ENCODE peak calls at places on chromosome 20, in seven cellular contexts. T is IMR-90, D is GM23338, I is brain microvascular endothelial cell, Z is vagina, R is cardiac muscle cell, E is uterus. G is an unnamed sample.

GRCh38 chr20:37145014-37145413 is 34.1 kb upstream of the RPN2 start:
- DNase-seq in T (peak), D (no peak), I (no peak), Z (no peak), R (peak), E (no peak), G (no peak)

GRCh38 chr20:62274332-62275262 is 28.2 kb upstream of the ADRM1 start:
- DNase-seq in T (no peak), D (no peak), I (no peak), Z (no peak), R (peak), E (no peak), G (no peak)

GRCh38 chr20:380763-381580 is 412 bp downstream of the TRIB3 start:
- DNase-seq in T (peak), D (peak), I (peak), Z (no peak), R (peak), E (peak), G (peak)

GRCh38 chr20:31322504-31322903 is 14.1 kb upstream of the DEFB116 start:
- DNase-seq in T (no peak), D (peak), I (no peak), Z (no peak), R (no peak), E (no peak), G (no peak)

GRCh38 chr20:54456423-54456822 is 19.0 kb upstream of the DOK5 start:
- DNase-seq in T (no peak), D (no peak), I (no peak), Z (no peak), R (no peak), E (no peak), G (no peak)

GRCh38 chr20:63639093-63639860 is 12.4 kb upstream of the GMEB2 start:
- DNase-seq in T (no peak), D (no peak), I (no peak), Z (no peak), R (no peak), E (no peak), G (no peak)

GRCh38 chr20:33568378-33569289 is 78.7 kb downstream of the CBFA2T2 start:
- DNase-seq in T (no peak), D (peak), I (no peak), Z (no peak), R (no peak), E (no peak), G (no peak)

GRCh38 chr20:31684153-31685003 is 38.3 kb downstream of the BCL2L1 start:
- DNase-seq in T (no peak), D (no peak), I (no peak), Z (peak), R (no peak), E (no peak), G (no peak)

GRCh38 chr20:60340232-60340631 is 382.0 kb downstream of the CDH26 start:
- DNase-seq in T (no peak), D (no peak), I (no peak), Z (no peak), R (no peak), E (no peak), G (no peak)

GRCh38 chr20:59016795-59017492 is 2.3 kb upstream of the TUBB1 start:
- DNase-seq in T (no peak), D (no peak), I (no peak), Z (peak), R (peak), E (no peak), G (peak)

GRCh38 chr20:62246872-62247652 is 8.7 kb downstream of the OSBPL2 start:
- DNase-seq in T (no peak), D (no peak), I (no peak), Z (no peak), R (no peak), E (no peak), G (no peak)

GRCh38 chr20:14189794-14190402 is 147.5 kb downstream of the FLRT3 start:
- DNase-seq in T (peak), D (peak), I (peak), Z (no peak), R (peak), E (no peak), G (peak)

GRCh38 chr20:21099653-21100589 is 6.2 kb downstream of the LINC00237 start:
- DNase-seq in T (peak), D (peak), I (no peak), Z (no peak), R (peak), E (no peak), G (peak)

GRCh38 chr20:3901028-3901746 is 12.0 kb downstream of the PANK2 start:
- DNase-seq in T (peak), D (no peak), I (no peak), Z (no peak), R (peak), E (no peak), G (no peak)

GRCh38 chr20:63587781-63588591 is 13.9 kb upstream of the HELZ2 start:
- DNase-seq in T (no peak), D (no peak), I (no peak), Z (no peak), R (no peak), E (no peak), G (no peak)

GRCh38 chr20:41627611-41628244 is 9.6 kb upstream of the CHD6 start:
- DNase-seq in T (no peak), D (no peak), I (no peak), Z (no peak), R (no peak), E (no peak), G (no peak)

GRCh38 chr20:61127311-61128044 is 124.6 kb upstream of the CDH4 start:
- DNase-seq in T (peak), D (no peak), I (peak), Z (no peak), R (no peak), E (no peak), G (peak)

GRCh38 chr20:36860339-36860738 is 15.6 kb upstream of the TLDC2 start:
- DNase-seq in T (peak), D (no peak), I (no peak), Z (peak), R (no peak), E (no peak), G (no peak)

GRCh38 chr20:3334156-3334943 is 73.1 kb downstream of the DNAAF9 start:
- DNase-seq in T (no peak), D (no peak), I (no peak), Z (no peak), R (no peak), E (no peak), G (no peak)

GRCh38 chr20:5160882-5161281 is 34.1 kb downstream of the CDS2 start:
- DNase-seq in T (peak), D (no peak), I (no peak), Z (no peak), R (no peak), E (no peak), G (no peak)

GRCh38 chr20:33233129-33233774 is 2.5 kb upstream of the BPIFA1 start:
- DNase-seq in T (no peak), D (peak), I (no peak), Z (no peak), R (no peak), E (no peak), G (no peak)

GRCh38 chr20:24458441-24458840 is 11.0 kb upstream of the SYNDIG1 start:
- DNase-seq in T (no peak), D (no peak), I (no peak), Z (no peak), R (no peak), E (no peak), G (no peak)

GRCh38 chr20:3383878-3384495 is 23.5 kb downstream of the DNAAF9 start:
- DNase-seq in T (no peak), D (no peak), I (no peak), Z (no peak), R (no peak), E (no peak), G (no peak)

GRCh38 chr20:34111057-34111711 is 859 bp downstream of the EIF2S2 start:
- DNase-seq in T (peak), D (peak), I (peak), Z (no peak), R (peak), E (no peak), G (peak)

GRCh38 chr20:11452326-11452725 is 465.4 kb upstream of the BTBD3 start:
- DNase-seq in T (peak), D (no peak), I (peak), Z (no peak), R (peak), E (no peak), G (no peak)

DNA sequence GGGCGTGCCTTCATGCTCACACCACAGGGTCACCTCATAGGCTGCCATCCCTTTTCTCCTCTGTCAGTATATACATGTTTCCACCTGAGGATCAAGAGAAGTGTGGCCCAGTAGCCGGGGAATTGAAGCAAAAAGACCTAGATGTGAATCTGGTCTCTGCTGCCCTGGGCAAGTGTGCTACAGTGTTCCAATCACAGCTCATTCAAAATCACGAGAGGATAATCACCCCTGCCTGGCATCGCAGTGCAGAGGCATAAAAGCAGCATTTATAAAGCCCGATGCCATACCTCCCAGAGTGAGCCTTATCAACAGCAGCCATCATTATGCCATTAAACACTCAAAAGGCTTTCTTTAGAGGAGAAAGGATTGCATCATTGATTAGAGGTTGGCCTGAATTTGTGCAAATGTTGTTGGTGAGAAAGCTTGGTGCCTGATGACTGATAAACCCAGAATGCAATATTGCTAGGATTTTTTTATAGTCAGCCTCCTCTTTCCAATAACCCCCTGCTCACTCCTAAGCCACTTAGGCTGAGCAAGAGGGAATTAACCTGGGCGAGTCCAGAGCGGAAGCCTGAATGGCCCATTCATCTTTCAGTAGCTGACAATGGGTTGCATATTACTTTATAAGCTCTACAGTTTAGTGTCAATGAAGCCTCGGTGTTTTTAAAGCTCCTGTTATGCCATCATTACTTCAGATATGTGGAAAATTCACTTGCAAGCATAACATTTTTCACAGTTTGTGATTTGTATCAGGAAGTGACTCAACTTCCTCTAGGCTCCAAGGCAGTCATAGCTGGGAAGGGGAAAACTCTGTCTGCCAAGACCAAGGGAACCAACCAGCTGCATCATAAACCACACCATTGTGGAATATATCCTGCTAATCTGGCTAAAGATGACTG is 92.5 kb upstream of the NXT1 start:
- DNase-seq in T (peak), D (no peak), I (peak), Z (peak), R (peak), E (no peak), G (peak)
- H3K27ac ChIP-seq in T (no peak), D (no peak), I (peak), Z (peak), R (no peak), E (peak), G (peak)

DNA sequence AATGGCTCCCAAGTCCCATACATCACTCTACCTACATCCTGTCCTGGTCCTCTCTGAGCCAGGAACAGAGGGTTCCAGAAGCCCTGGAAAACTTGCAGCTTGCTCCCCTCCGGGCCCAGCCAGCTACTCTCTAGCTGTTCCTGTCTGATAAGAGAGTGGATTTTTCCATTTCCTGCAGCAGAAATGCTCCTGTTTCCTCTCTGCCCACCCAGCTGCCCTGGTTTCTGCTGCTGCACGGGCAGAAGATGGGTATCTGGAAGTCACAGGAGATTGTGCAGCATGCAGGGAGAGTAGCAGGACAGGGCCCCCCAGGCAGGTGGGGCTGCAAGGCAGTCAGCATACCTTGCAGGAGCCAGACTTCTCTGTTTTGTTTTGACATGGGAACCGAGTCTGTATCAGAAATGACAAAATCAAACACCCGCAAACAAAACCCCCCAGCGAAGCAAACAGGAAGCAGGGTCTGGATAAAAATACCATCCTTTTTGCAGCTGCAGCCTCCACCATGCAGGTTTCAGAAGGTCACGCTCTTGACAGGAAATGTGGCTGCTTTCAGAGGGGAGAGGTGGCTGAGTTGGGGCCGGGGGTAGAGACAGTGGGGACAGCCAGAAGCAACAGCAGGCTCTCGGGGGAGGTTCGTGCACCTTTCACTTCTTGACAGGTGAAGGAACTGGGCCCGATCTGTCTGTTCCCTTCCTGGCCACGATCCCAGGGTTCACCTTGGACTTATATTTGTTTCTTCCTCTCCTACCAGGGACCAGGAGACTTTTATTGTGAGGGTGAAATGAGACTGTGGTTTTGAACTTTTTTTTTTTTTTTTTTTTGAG is 50.8 kb upstream of the FAM83D start:
- DNase-seq in T (no peak), D (no peak), I (no peak), Z (no peak), R (no peak), E (no peak), G (no peak)
- TF ChIP-seq CTCF in T (no peak), D (no peak), I (no peak), Z (no peak), R (no peak), E (no peak), G (no peak)

GRCh38 chr20:57581202-57582028 is 20.5 kb downstream of the PCK1 start:
- DNase-seq in T (no peak), D (no peak), I (no peak), Z (no peak), R (no peak), E (no peak), G (no peak)

GRCh38 chr20:57583289-57584257 is 22.7 kb downstream of the PCK1 start:
- DNase-seq in T (no peak), D (no peak), I (no peak), Z (no peak), R (no peak), E (no peak), G (no peak)

GRCh38 chr20:57580478-57581201 is 19.7 kb downstream of the PCK1 start:
- DNase-seq in T (no peak), D (no peak), I (no peak), Z (no peak), R (no peak), E (no peak), G (no peak)

GRCh38 chr20:57582029-57582378 is 21.1 kb downstream of the PCK1 start:
- DNase-seq in T (no peak), D (no peak), I (no peak), Z (no peak), R (no peak), E (no peak), G (no peak)

GRCh38 chr20:57582432-57583288 is 21.8 kb downstream of the PCK1 start:
- DNase-seq in T (peak), D (peak), I (peak), Z (no peak), R (peak), E (peak), G (no peak)
- H3K27ac ChIP-seq in T (no peak), D (no peak), I (peak), Z (peak), R (no peak), E (peak), G (no peak)

GRCh38 chr20:50138479-50139393 is 14.8 kb downstream of the PEDS1 start:
- DNase-seq in T (no peak), D (peak), I (no peak), Z (no peak), R (no peak), E (no peak), G (no peak)
- TF ChIP-seq CTCF in T (no peak), D (peak), I (peak), Z (no peak), R (peak), E (no peak), G (no peak)

GRCh38 chr20:1417790-1418189 is 24.9 kb upstream of the FKBP1A start:
- DNase-seq in T (no peak), D (no peak), I (no peak), Z (no peak), R (no peak), E (no peak), G (no peak)

GRCh38 chr20:1414982-1415381 is 22.1 kb upstream of the FKBP1A start:
- DNase-seq in T (no peak), D (no peak), I (no peak), Z (no peak), R (no peak), E (no peak), G (no peak)

GRCh38 chr20:1417273-1417672 is 24.4 kb upstream of the FKBP1A start:
- DNase-seq in T (peak), D (no peak), I (peak), Z (no peak), R (peak), E (no peak), G (peak)

GRCh38 chr20:1418335-1418734 is 25.5 kb upstream of the FKBP1A start:
- DNase-seq in T (peak), D (no peak), I (no peak), Z (no peak), R (peak), E (no peak), G (peak)

GRCh38 chr20:1415667-1416468 is 23.0 kb upstream of the FKBP1A start:
- DNase-seq in T (peak), D (no peak), I (peak), Z (no peak), R (peak), E (no peak), G (peak)
- H3K27ac ChIP-seq in T (peak), D (no peak), I (peak), Z (no peak), R (no peak), E (no peak), G (peak)

GRCh38 chr20:47150403-47151152 is 205.9 kb downstream of the ZMYND8 start:
- DNase-seq in T (peak), D (peak), I (peak), Z (no peak), R (peak), E (peak), G (peak)
- TF ChIP-seq CTCF in T (peak), D (peak), I (peak), Z (peak), R (peak), E (peak), G (no peak)

G was measured in RWPE1.